ENCODE peak calls at places on chromosomes 6 and 20, in nine cellular contexts. One of them, this sample, is unnamed.
A peak's percentile ranks its signal among the peaks of the same experiment; 100 is the strongest.

GRCh38 chr6:132763269-132763668 is 5.6 kb upstream of the VNN2 start:
- DNase-seq in A549: no peak
- DNase-seq in HCT116: no peak
- DNase-seq in body of pancreas: no peak
- DNase-seq in right lobe of liver: no peak
- DNase-seq in H1: no peak
- DNase-seq in heart left ventricle: no peak
- DNase-seq in GM12892: peak; percentile 35
- DNase-seq in lower leg skin: no peak
- DNase-seq in this sample: no peak

GRCh38 chr20:7106910-7107309 is 339.4 kb downstream of the BMP2 start:
- DNase-seq in A549: no peak
- DNase-seq in HCT116: no peak
- DNase-seq in body of pancreas: no peak
- DNase-seq in right lobe of liver: no peak
- DNase-seq in H1: no peak
- DNase-seq in heart left ventricle: no peak
- DNase-seq in GM12892: no peak
- DNase-seq in lower leg skin: no peak
- DNase-seq in this sample: no peak

GRCh38 chr6:73648166-73648565 is 5.6 kb downstream of the SLC17A5 start:
- DNase-seq in A549: no peak
- DNase-seq in HCT116: no peak
- DNase-seq in body of pancreas: no peak
- DNase-seq in right lobe of liver: no peak
- DNase-seq in H1: no peak
- DNase-seq in heart left ventricle: no peak
- DNase-seq in GM12892: no peak
- DNase-seq in lower leg skin: no peak
- DNase-seq in this sample: no peak

GRCh38 chr6:57242505-57242904 is 20.4 kb upstream of the RAB23 start:
- DNase-seq in A549: peak; percentile 15
- DNase-seq in HCT116: no peak
- DNase-seq in body of pancreas: no peak
- DNase-seq in right lobe of liver: no peak
- DNase-seq in H1: no peak
- DNase-seq in heart left ventricle: no peak
- DNase-seq in GM12892: no peak
- DNase-seq in lower leg skin: no peak
- DNase-seq in this sample: no peak

GRCh38 chr20:59145926-59146800 is 17.5 kb upstream of the ZNF831 start:
- DNase-seq in A549: no peak
- DNase-seq in HCT116: no peak
- DNase-seq in body of pancreas: no peak
- DNase-seq in right lobe of liver: no peak
- DNase-seq in H1: no peak
- DNase-seq in heart left ventricle: no peak
- DNase-seq in GM12892: peak; percentile 34
- DNase-seq in lower leg skin: no peak
- DNase-seq in this sample: no peak

GRCh38 chr6:82506526-82506925 is 142.9 kb downstream of the TPBG start:
- DNase-seq in A549: peak; percentile 36
- DNase-seq in HCT116: no peak
- DNase-seq in body of pancreas: no peak
- DNase-seq in right lobe of liver: no peak
- DNase-seq in H1: no peak
- DNase-seq in heart left ventricle: no peak
- DNase-seq in GM12892: no peak
- DNase-seq in lower leg skin: no peak
- DNase-seq in this sample: no peak

GRCh38 chr6:150201791-150202329 is 59.0 kb downstream of the PPP1R14C start:
- DNase-seq in A549: no peak
- DNase-seq in HCT116: no peak
- DNase-seq in body of pancreas: no peak
- DNase-seq in right lobe of liver: peak; percentile 52
- DNase-seq in H1: no peak
- DNase-seq in heart left ventricle: no peak
- DNase-seq in GM12892: no peak
- DNase-seq in lower leg skin: peak; percentile 79
- DNase-seq in this sample: no peak

GRCh38 chr6:14873781-14874446 is 372.0 kb upstream of the JARID2 start:
- DNase-seq in A549: no peak
- DNase-seq in HCT116: no peak
- DNase-seq in body of pancreas: no peak
- DNase-seq in right lobe of liver: no peak
- DNase-seq in H1: no peak
- DNase-seq in heart left ventricle: no peak
- DNase-seq in GM12892: no peak
- DNase-seq in lower leg skin: no peak
- DNase-seq in this sample: no peak

GRCh38 chr6:77403424-77403823 is 59.9 kb downstream of the HTR1B start:
- DNase-seq in A549: no peak
- DNase-seq in HCT116: peak; percentile 3
- DNase-seq in body of pancreas: no peak
- DNase-seq in right lobe of liver: no peak
- DNase-seq in H1: no peak
- DNase-seq in heart left ventricle: no peak
- DNase-seq in GM12892: no peak
- DNase-seq in lower leg skin: no peak
- DNase-seq in this sample: no peak

GRCh38 chr6:166503167-166503744 is 83.2 kb downstream of the RAMACL start:
- DNase-seq in A549: no peak
- DNase-seq in HCT116: no peak
- DNase-seq in body of pancreas: no peak
- DNase-seq in right lobe of liver: no peak
- DNase-seq in H1: no peak
- DNase-seq in heart left ventricle: no peak
- DNase-seq in GM12892: no peak
- DNase-seq in lower leg skin: no peak
- DNase-seq in this sample: no peak

GRCh38 chr20:54856202-54856601 is 380.8 kb downstream of the DOK5 start:
- DNase-seq in A549: no peak
- DNase-seq in HCT116: no peak
- DNase-seq in body of pancreas: no peak
- DNase-seq in right lobe of liver: no peak
- DNase-seq in H1: no peak
- DNase-seq in heart left ventricle: no peak
- DNase-seq in GM12892: no peak
- DNase-seq in lower leg skin: no peak
- DNase-seq in this sample: no peak

GRCh38 chr20:49985157-49985556 is 2.4 kb downstream of the SNAI1 start:
- DNase-seq in A549: no peak
- DNase-seq in HCT116: no peak
- DNase-seq in body of pancreas: no peak
- DNase-seq in right lobe of liver: no peak
- DNase-seq in H1: no peak
- DNase-seq in heart left ventricle: no peak
- DNase-seq in GM12892: no peak
- DNase-seq in lower leg skin: no peak
- DNase-seq in this sample: no peak

GRCh38 chr6:52610745-52611355 is 34.0 kb upstream of the TRAM2 start:
- DNase-seq in A549: no peak
- DNase-seq in HCT116: peak; percentile 16
- DNase-seq in body of pancreas: no peak
- DNase-seq in right lobe of liver: no peak
- DNase-seq in H1: no peak
- DNase-seq in heart left ventricle: no peak
- DNase-seq in GM12892: no peak
- DNase-seq in lower leg skin: no peak
- DNase-seq in this sample: peak; percentile 10

DNA sequence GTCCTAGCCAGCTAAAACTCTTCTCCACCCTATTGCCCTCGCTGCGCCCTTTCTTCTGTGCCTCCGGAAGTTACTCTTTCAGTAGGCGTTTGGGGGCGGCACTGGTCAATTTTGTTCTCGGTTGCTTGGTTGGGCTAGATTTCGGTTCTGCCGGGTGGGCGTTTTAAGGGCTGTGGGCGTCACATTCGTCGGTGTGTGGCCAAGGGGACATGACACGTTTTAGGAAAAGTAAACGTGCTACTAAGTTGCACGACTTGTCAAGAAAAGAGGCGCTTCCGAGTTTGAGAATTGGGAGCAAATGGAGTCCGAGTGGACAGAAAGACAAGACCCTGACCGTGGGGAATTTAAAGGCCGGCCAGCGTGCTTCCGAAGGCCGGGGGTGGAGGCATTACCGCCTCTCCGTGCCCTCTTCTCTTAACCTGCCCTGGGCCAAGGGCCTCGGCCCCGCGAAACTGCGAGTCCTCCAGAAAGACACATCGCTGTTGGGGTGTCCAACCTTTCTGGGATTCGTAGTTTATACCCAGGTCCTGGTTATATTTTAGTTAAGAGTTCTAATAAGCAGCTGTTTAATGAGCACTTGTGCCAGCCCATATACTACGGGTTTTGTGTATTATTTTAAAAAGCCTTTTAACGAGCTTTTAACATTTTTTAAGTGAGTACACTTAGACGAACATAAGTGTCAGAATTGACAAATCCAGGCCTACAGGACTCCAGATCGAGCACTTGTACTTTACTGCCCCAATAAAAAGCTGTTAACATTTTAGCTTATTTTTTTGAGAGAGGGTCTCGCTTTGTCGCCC is 664 bp upstream of the BAG6 start:
- DNase-seq in A549: peak; percentile 87
- DNase-seq in HCT116: no peak
- DNase-seq in body of pancreas: peak; percentile 90
- DNase-seq in right lobe of liver: peak; percentile 91
- DNase-seq in H1: no peak
- DNase-seq in heart left ventricle: peak; percentile 87
- DNase-seq in GM12892: peak; percentile 91
- DNase-seq in lower leg skin: peak; percentile 97
- DNase-seq in this sample: no peak
- TF ChIP-seq POLR2A in A549: no peak
- TF ChIP-seq POLR2A in HCT116: peak; percentile 68
- TF ChIP-seq POLR2A in body of pancreas: peak; percentile 88
- TF ChIP-seq POLR2A in right lobe of liver: peak; percentile 62
- TF ChIP-seq POLR2A in H1: peak; percentile 79
- TF ChIP-seq POLR2A in heart left ventricle: peak; percentile 31
- TF ChIP-seq POLR2A in GM12892: peak; percentile 41
- TF ChIP-seq POLR2A in lower leg skin: no peak
- TF ChIP-seq POLR2A in this sample: peak; percentile 52

DNA sequence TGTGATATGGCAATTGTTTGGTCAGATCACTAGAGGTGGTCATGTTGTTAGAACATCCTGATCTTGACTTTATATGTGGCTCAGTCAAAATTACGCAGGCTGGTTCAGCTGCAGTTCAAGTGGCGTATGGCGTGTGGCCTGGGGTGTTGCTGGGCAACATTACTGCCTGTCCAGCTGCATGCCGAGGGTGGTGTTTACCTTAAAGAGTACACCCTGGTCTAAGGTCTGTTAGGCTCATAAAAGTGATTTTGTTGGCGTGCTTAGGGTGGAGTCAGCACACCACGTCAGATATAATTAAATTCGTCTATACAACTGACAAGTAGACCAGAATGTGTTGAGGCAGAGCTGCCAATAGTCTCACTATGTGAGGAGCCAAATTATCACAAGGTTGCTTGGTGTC is 55.6 kb upstream of the NEDD9 start:
- DNase-seq in A549: no peak
- DNase-seq in HCT116: no peak
- DNase-seq in body of pancreas: peak; percentile 51
- DNase-seq in right lobe of liver: no peak
- DNase-seq in H1: no peak
- DNase-seq in heart left ventricle: no peak
- DNase-seq in GM12892: no peak
- DNase-seq in lower leg skin: no peak
- DNase-seq in this sample: no peak
- TF ChIP-seq POLR2A in A549: no peak
- TF ChIP-seq POLR2A in HCT116: no peak
- TF ChIP-seq POLR2A in body of pancreas: no peak
- TF ChIP-seq POLR2A in right lobe of liver: no peak
- TF ChIP-seq POLR2A in H1: no peak
- TF ChIP-seq POLR2A in heart left ventricle: no peak
- TF ChIP-seq POLR2A in GM12892: no peak
- TF ChIP-seq POLR2A in lower leg skin: no peak
- TF ChIP-seq POLR2A in this sample: no peak

DNA sequence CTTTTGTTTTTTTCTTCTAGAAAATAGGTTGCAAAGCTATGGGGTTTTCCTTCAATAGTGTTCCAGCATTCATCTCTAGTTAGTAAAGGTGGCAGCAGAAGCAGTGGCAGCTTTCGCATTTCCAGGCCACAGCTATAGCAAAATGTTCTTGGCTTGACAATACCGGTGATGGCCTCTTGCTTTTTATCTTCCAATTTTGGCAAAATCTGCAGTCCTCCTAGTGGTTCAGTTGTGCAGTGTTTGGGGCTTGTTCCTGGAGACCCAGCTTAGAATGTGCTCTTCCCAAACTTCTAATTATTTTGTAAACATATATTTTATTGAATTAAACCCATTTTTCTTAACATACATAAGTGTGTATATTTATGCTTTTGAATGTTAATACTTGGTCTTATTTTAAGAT is 370.6 kb upstream of the MAN1A1 start:
- DNase-seq in A549: no peak
- DNase-seq in HCT116: peak; percentile 32
- DNase-seq in body of pancreas: no peak
- DNase-seq in right lobe of liver: no peak
- DNase-seq in H1: no peak
- DNase-seq in heart left ventricle: no peak
- DNase-seq in GM12892: no peak
- DNase-seq in lower leg skin: no peak
- DNase-seq in this sample: peak; percentile 36
- TF ChIP-seq POLR2A in A549: no peak
- TF ChIP-seq POLR2A in HCT116: no peak
- TF ChIP-seq POLR2A in body of pancreas: no peak
- TF ChIP-seq POLR2A in right lobe of liver: no peak
- TF ChIP-seq POLR2A in H1: no peak
- TF ChIP-seq POLR2A in heart left ventricle: no peak
- TF ChIP-seq POLR2A in GM12892: no peak
- TF ChIP-seq POLR2A in lower leg skin: no peak
- TF ChIP-seq POLR2A in this sample: no peak

GRCh38 chr20:45339084-45339483 is 9.1 kb downstream of the SDC4 start:
- DNase-seq in A549: no peak
- DNase-seq in HCT116: no peak
- DNase-seq in body of pancreas: no peak
- DNase-seq in right lobe of liver: no peak
- DNase-seq in H1: no peak
- DNase-seq in heart left ventricle: no peak
- DNase-seq in GM12892: no peak
- DNase-seq in lower leg skin: no peak
- DNase-seq in this sample: peak; percentile 72

GRCh38 chr20:45338121-45339030 is 9.8 kb downstream of the SDC4 start:
- DNase-seq in A549: no peak
- DNase-seq in HCT116: no peak
- DNase-seq in body of pancreas: no peak
- DNase-seq in right lobe of liver: no peak
- DNase-seq in H1: no peak
- DNase-seq in heart left ventricle: no peak
- DNase-seq in GM12892: no peak
- DNase-seq in lower leg skin: no peak
- DNase-seq in this sample: no peak

GRCh38 chr20:45336530-45337366 is 11.5 kb downstream of the SDC4 start:
- DNase-seq in A549: peak; percentile 73
- DNase-seq in HCT116: no peak
- DNase-seq in body of pancreas: no peak
- DNase-seq in right lobe of liver: peak; percentile 82
- DNase-seq in H1: no peak
- DNase-seq in heart left ventricle: no peak
- DNase-seq in GM12892: no peak
- DNase-seq in lower leg skin: no peak
- DNase-seq in this sample: no peak

GRCh38 chr20:45339799-45340198 is 8.4 kb downstream of the SDC4 start:
- DNase-seq in A549: no peak
- DNase-seq in HCT116: no peak
- DNase-seq in body of pancreas: no peak
- DNase-seq in right lobe of liver: peak; percentile 67
- DNase-seq in H1: no peak
- DNase-seq in heart left ventricle: no peak
- DNase-seq in GM12892: no peak
- DNase-seq in lower leg skin: no peak
- DNase-seq in this sample: no peak

GRCh38 chr20:45337367-45338120 is 10.7 kb downstream of the SDC4 start:
- DNase-seq in A549: no peak
- DNase-seq in HCT116: no peak
- DNase-seq in body of pancreas: peak; percentile 71
- DNase-seq in right lobe of liver: peak; percentile 60
- DNase-seq in H1: peak; percentile 52
- DNase-seq in heart left ventricle: peak; percentile 68
- DNase-seq in GM12892: no peak
- DNase-seq in lower leg skin: no peak
- DNase-seq in this sample: peak; percentile 64
- TF ChIP-seq POLR2A in A549: no peak
- TF ChIP-seq POLR2A in HCT116: no peak
- TF ChIP-seq POLR2A in body of pancreas: peak; percentile 65
- TF ChIP-seq POLR2A in right lobe of liver: peak; percentile 37
- TF ChIP-seq POLR2A in H1: no peak
- TF ChIP-seq POLR2A in heart left ventricle: no peak
- TF ChIP-seq POLR2A in GM12892: no peak
- TF ChIP-seq POLR2A in lower leg skin: no peak
- TF ChIP-seq POLR2A in this sample: no peak